ENCODE peak calls at places on chromosomes 16 and 17, in ten cellular contexts. E is uterus; S is aorta; N is effector memory CD4-positive, alpha-beta T cell; Z is psoas muscle; D is PC-9; A is tibial nerve; P is GM23248; O is heart right ventricle; I is colonic mucosa. T is an unnamed sample.

GRCh38 chr16:22220714-22221113 is 14.6 kb downstream of the EEF2K start:
- DNase-seq in E (no peak), S (peak; percentile 93), N (no peak), Z (peak; percentile 88), D (no peak), A (no peak), P (peak; percentile 16), O (peak; percentile 34), I (no peak), T (no peak)

GRCh38 chr16:88084881-88085280 is 133.6 kb downstream of the BANP start:
- DNase-seq in E (no peak), S (no peak), N (no peak), Z (no peak), D (no peak), A (no peak), P (peak; percentile 76), O (no peak), I (no peak), T (no peak)

GRCh38 chr16:46711106-46711769 is 21.8 kb downstream of the ORC6 start:
- DNase-seq in E (no peak), S (no peak), N (no peak), Z (peak; percentile 65), D (no peak), A (peak; percentile 27), P (no peak), O (peak; percentile 66), I (no peak), T (no peak)

GRCh38 chr17:55286681-55287589 is 22.2 kb downstream of the HLF start:
- DNase-seq in E (no peak), S (no peak), N (no peak), Z (no peak), D (peak; percentile 76), A (no peak), P (peak; percentile 30), O (no peak), I (no peak), T (no peak)

GRCh38 chr16:11175850-11176341 is 80.1 kb downstream of the SOCS1 start:
- DNase-seq in E (no peak), S (no peak), N (no peak), Z (no peak), D (peak; percentile 5), A (no peak), P (no peak), O (no peak), I (no peak), T (no peak)

GRCh38 chr16:81369888-81370504 is 55.2 kb downstream of the GAN start:
- DNase-seq in E (no peak), S (no peak), N (no peak), Z (no peak), D (no peak), A (no peak), P (no peak), O (no peak), I (no peak), T (no peak)

GRCh38 chr17:41518789-41519449 is at the start of gene KRT15:
- DNase-seq in E (no peak), S (no peak), N (no peak), Z (no peak), D (peak; percentile 86), A (no peak), P (peak; percentile 34), O (no peak), I (no peak), T (no peak)

GRCh38 chr16:17061326-17061725 is 409.4 kb downstream of the XYLT1 start:
- DNase-seq in E (no peak), S (no peak), N (no peak), Z (no peak), D (no peak), A (no peak), P (no peak), O (no peak), I (no peak), T (no peak)

GRCh38 chr17:31095239-31096105 is 695 bp downstream of the NF1 start:
- DNase-seq in E (peak; percentile 61), S (peak; percentile 82), N (peak; percentile 6), Z (peak; percentile 46), D (no peak), A (peak; percentile 53), P (peak; percentile 78), O (peak; percentile 34), I (peak; percentile 61), T (no peak)

GRCh38 chr17:76262732-76263344 is 2.3 kb upstream of the UBALD2 start:
- DNase-seq in E (no peak), S (no peak), N (no peak), Z (peak; percentile 27), D (peak; percentile 97), A (no peak), P (no peak), O (no peak), I (peak; percentile 82), T (no peak)

GRCh38 chr17:29140051-29140582 is 40.1 kb downstream of the MYO18A start:
- DNase-seq in E (peak; percentile 85), S (peak; percentile 97), N (peak; percentile 80), Z (peak; percentile 89), D (no peak), A (peak; percentile 76), P (peak; percentile 89), O (peak; percentile 91), I (peak; percentile 85), T (peak; percentile 89)

GRCh38 chr16:2964416-2965223 is 545 bp downstream of the KREMEN2 start:
- DNase-seq in E (no peak), S (no peak), N (peak; percentile 49), Z (no peak), D (peak; percentile 66), A (no peak), P (peak; percentile 32), O (no peak), I (peak; percentile 68), T (no peak)

GRCh38 chr17:73798111-73798748 is 154.0 kb upstream of the SDK2 start:
- DNase-seq in E (no peak), S (no peak), N (no peak), Z (no peak), D (peak; percentile 59), A (peak; percentile 26), P (peak; percentile 96), O (no peak), I (peak; percentile 35), T (no peak)

GRCh38 chr16:46972971-46973456 is 460 bp downstream of the DNAJA2 start:
- DNase-seq in E (no peak), S (peak; percentile 81), N (peak; percentile 11), Z (peak; percentile 37), D (peak; percentile 57), A (no peak), P (peak; percentile 67), O (peak; percentile 37), I (peak; percentile 53), T (peak; percentile 59)

GRCh38 chr17:31488264-31488981 is 96.9 kb downstream of the RAB11FIP4 start:
- DNase-seq in E (no peak), S (no peak), N (no peak), Z (no peak), D (peak; percentile 44), A (no peak), P (no peak), O (no peak), I (peak; percentile 53), T (no peak)

GRCh38 chr16:30853758-30854157 is 40.1 kb downstream of the BCL7C start:
- DNase-seq in E (no peak), S (no peak), N (no peak), Z (no peak), D (peak; percentile 95), A (no peak), P (peak; percentile 43), O (no peak), I (no peak), T (no peak)

GRCh38 chr17:47776330-47777197 is 43.5 kb downstream of the TBX21 start:
- DNase-seq in E (no peak), S (no peak), N (no peak), Z (no peak), D (peak; percentile 40), A (no peak), P (peak; percentile 66), O (no peak), I (peak; percentile 38), T (no peak)

GRCh38 chr17:47338026-47338425 is 14.3 kb downstream of the EFCAB13 start:
- DNase-seq in E (no peak), S (no peak), N (no peak), Z (no peak), D (peak; percentile 67), A (no peak), P (no peak), O (no peak), I (no peak), T (no peak)

GRCh38 chr17:1315891-1316403 is 36.5 kb downstream of the TRARG1 start:
- DNase-seq in E (peak; percentile 28), S (peak; percentile 88), N (no peak), Z (peak; percentile 42), D (no peak), A (no peak), P (no peak), O (peak; percentile 23), I (no peak), T (no peak)

GRCh38 chr16:57668259-57668563 is at the start of gene ADGRG3:
- DNase-seq in E (no peak), S (no peak), N (no peak), Z (no peak), D (peak; percentile 43), A (no peak), P (no peak), O (no peak), I (no peak), T (no peak)
- H3K4me3 ChIP-seq in E (no peak within 1 kb of the TSS), S (no peak within 1 kb of the TSS), N (no peak within 1 kb of the TSS), Z (no peak within 1 kb of the TSS), D (no peak within 1 kb of the TSS), A (no peak within 1 kb of the TSS), P (no peak within 1 kb of the TSS), O (no peak within 1 kb of the TSS), I (no peak within 1 kb of the TSS), T (no peak within 1 kb of the TSS)

DNA sequence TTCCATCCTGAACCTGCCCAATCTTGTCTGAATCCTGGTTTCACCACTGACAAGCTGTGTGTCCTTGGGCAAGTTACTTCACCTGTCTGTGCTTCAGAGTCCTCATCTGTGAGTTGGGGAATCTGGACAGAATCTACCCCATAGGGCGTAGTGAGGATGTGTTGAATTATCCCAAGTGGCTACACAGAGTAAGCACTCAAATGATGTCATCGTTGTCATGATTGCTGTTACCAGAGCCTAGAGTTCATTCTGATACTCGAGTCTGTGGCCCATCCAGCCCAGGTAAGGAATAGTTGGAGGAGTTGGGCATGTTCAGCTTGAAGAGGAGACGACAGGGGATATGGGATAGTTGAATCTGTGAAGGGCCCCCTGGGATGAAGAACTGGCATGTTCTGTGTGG is 45.9 kb downstream of the MAPT start:
- DNase-seq in E (no peak), S (no peak), N (no peak), Z (no peak), D (no peak), A (no peak), P (no peak), O (no peak), I (no peak), T (no peak)
- H3K27ac ChIP-seq in E (no peak overlapping the region), S (no peak overlapping the region), N (no peak overlapping the region), Z (peak overlapping the region; percentile 81), D (no peak overlapping the region), A (peak overlapping the region; percentile 52), P (no peak overlapping the region), O (no peak overlapping the region), I (no peak overlapping the region), T (peak overlapping the region; percentile 88)

GRCh38 chr16:53773150-53773846 is 69.3 kb downstream of the FTO start:
- DNase-seq in E (peak; percentile 24), S (no peak), N (no peak), Z (no peak), D (peak; percentile 69), A (peak; percentile 28), P (peak; percentile 86), O (peak; percentile 50), I (peak; percentile 68), T (no peak)
- H3K4me1 ChIP-seq in E (no peaks in the 10 kb centered on the region), S (peaks cover 5% of the 10 kb centered on the region), N (no peaks in the 10 kb centered on the region), Z (peaks cover 39% of the 10 kb centered on the region), D (peaks cover 77% of the 10 kb centered on the region), A (peaks cover 21% of the 10 kb centered on the region), P (peaks cover 98% of the 10 kb centered on the region), O (peaks cover 2% of the 10 kb centered on the region), I (peaks cover 7% of the 10 kb centered on the region), T (no peaks in the 10 kb centered on the region)

GRCh38 chr16:50269061-50269705 is 2.8 kb downstream of the ADCY7 start:
- DNase-seq in E (no peak), S (peak; percentile 61), N (no peak), Z (no peak), D (no peak), A (no peak), P (no peak), O (no peak), I (no peak), T (no peak)
- H3K4me3 ChIP-seq in E (no peak overlapping the region), S (no peak overlapping the region), N (peak overlapping the region; percentile 2), Z (no peak overlapping the region), D (no peak overlapping the region), A (no peak overlapping the region), P (no peak overlapping the region), O (no peak overlapping the region), I (no peak overlapping the region), T (no peak overlapping the region)